ENCODE peak calls at places on chromosomes 5 and 9, in seven cellular contexts. D is SK-N-SH, F is HepG2, N is PC-3, Z is fibroblast of lung, C is K562, R is IMR-90. B is an unnamed sample.

GRCh38 chr5:176446884-176447537 is 1.2 kb upstream of the FAF2 start:
- DNase-seq in D (no peak), F (no peak), N (no peak), Z (no peak), C (peak; percentile 46), R (no peak), B (no peak)

GRCh38 chr9:76159288-76159926 is 234.8 kb downstream of the RFK start:
- DNase-seq in D (no peak), F (no peak), N (no peak), Z (no peak), C (no peak), R (no peak), B (no peak)

GRCh38 chr9:105637787-105638395 is 24.4 kb upstream of the TAL2 start:
- DNase-seq in D (no peak), F (no peak), N (no peak), Z (peak; percentile 4), C (no peak), R (peak; percentile 3), B (peak; percentile 10)

GRCh38 chr5:88724201-88724600 is 158.8 kb downstream of the MEF2C start:
- DNase-seq in D (no peak), F (no peak), N (peak; percentile 68), Z (peak; percentile 48), C (no peak), R (peak; percentile 29), B (no peak)

GRCh38 chr5:160925281-160925680 is 73.3 kb upstream of the ATP10B start:
- DNase-seq in D (no peak), F (no peak), N (no peak), Z (no peak), C (no peak), R (no peak), B (no peak)

GRCh38 chr5:101047181-101047580 is 144.1 kb upstream of the ST8SIA4 start:
- DNase-seq in D (no peak), F (no peak), N (no peak), Z (no peak), C (no peak), R (no peak), B (peak; percentile 32)

GRCh38 chr9:19028835-19029451 is 4.1 kb downstream of the SAXO1 start:
- DNase-seq in D (peak; percentile 81), F (peak; percentile 54), N (peak; percentile 69), Z (peak; percentile 83), C (peak; percentile 68), R (peak; percentile 75), B (peak; percentile 42)

GRCh38 chr9:16223074-16223871 is 647.2 kb downstream of the BNC2 start:
- DNase-seq in D (no peak), F (no peak), N (peak; percentile 77), Z (peak; percentile 51), C (no peak), R (no peak), B (no peak)

GRCh38 chr5:148011407-148012124 is 52.2 kb upstream of the SPINK5 start:
- DNase-seq in D (no peak), F (no peak), N (peak; percentile 98), Z (peak; percentile 79), C (no peak), R (peak; percentile 9), B (no peak)

GRCh38 chr9:22342489-22343217 is 104.0 kb upstream of the DMRTA1 start:
- DNase-seq in D (no peak), F (peak; percentile 27), N (peak; percentile 88), Z (peak; percentile 32), C (no peak), R (peak; percentile 20), B (no peak)

GRCh38 chr9:26975728-26976707 is 19.8 kb downstream of the IFT74 start:
- DNase-seq in D (peak; percentile 10), F (peak; percentile 32), N (peak; percentile 47), Z (peak; percentile 51), C (peak; percentile 44), R (peak; percentile 46), B (no peak)

GRCh38 chr9:95268681-95269080 is 48.8 kb downstream of the FANCC start:
- DNase-seq in D (peak; percentile 77), F (peak; percentile 69), N (peak; percentile 23), Z (peak; percentile 63), C (peak; percentile 45), R (peak; percentile 41), B (peak; percentile 21)

GRCh38 chr9:127166651-127167524 is 44.5 kb upstream of the ANGPTL2 start:
- DNase-seq in D (no peak), F (no peak), N (peak; percentile 75), Z (peak; percentile 36), C (peak; percentile 67), R (peak; percentile 36), B (peak; percentile 62)

GRCh38 chr9:127557466-127557869 is 54.6 kb upstream of the STXBP1 start:
- DNase-seq in D (peak; percentile 91), F (no peak), N (peak; percentile 56), Z (peak; percentile 82), C (no peak), R (no peak), B (no peak)

GRCh38 chr5:172452398-172453205 is 1.7 kb downstream of the SH3PXD2B start:
- DNase-seq in D (peak; percentile 42), F (no peak), N (peak; percentile 22), Z (peak; percentile 68), C (no peak), R (peak; percentile 72), B (no peak)

GRCh38 chr5:117235814-117236213 is 661.2 kb upstream of the SEMA6A start:
- DNase-seq in D (no peak), F (no peak), N (no peak), Z (no peak), C (no peak), R (no peak), B (no peak)

GRCh38 chr5:385321-385720 is 57.7 kb upstream of the EXOC3 start:
- DNase-seq in D (no peak), F (no peak), N (no peak), Z (no peak), C (no peak), R (no peak), B (no peak)

GRCh38 chr9:135189497-135189896 is 102.0 kb downstream of the OLFM1 start:
- DNase-seq in D (no peak), F (no peak), N (no peak), Z (no peak), C (no peak), R (no peak), B (no peak)

GRCh38 chr5:33067291-33067690 is 356.2 kb downstream of the NPR3 start:
- DNase-seq in D (no peak), F (no peak), N (no peak), Z (no peak), C (no peak), R (no peak), B (no peak)

GRCh38 chr5:27463446-27464149 is 425.2 kb upstream of the CDH9 start:
- DNase-seq in D (no peak), F (no peak), N (no peak), Z (no peak), C (no peak), R (no peak), B (no peak)

GRCh38 chr9:76789850-76790249 is 25.6 kb downstream of the PCA3 start:
- DNase-seq in D (no peak), F (no peak), N (no peak), Z (no peak), C (no peak), R (no peak), B (no peak)

GRCh38 chr5:141756196-141756595 is 74.2 kb upstream of the ARAP3 start:
- DNase-seq in D (no peak), F (no peak), N (no peak), Z (no peak), C (no peak), R (no peak), B (no peak)
- H3K9ac ChIP-seq in D (no peak overlapping the region), F (no peak overlapping the region), N (no peak overlapping the region), Z (no peak overlapping the region), C (no peak overlapping the region), R (no peak overlapping the region), B (no peak overlapping the region)

DNA sequence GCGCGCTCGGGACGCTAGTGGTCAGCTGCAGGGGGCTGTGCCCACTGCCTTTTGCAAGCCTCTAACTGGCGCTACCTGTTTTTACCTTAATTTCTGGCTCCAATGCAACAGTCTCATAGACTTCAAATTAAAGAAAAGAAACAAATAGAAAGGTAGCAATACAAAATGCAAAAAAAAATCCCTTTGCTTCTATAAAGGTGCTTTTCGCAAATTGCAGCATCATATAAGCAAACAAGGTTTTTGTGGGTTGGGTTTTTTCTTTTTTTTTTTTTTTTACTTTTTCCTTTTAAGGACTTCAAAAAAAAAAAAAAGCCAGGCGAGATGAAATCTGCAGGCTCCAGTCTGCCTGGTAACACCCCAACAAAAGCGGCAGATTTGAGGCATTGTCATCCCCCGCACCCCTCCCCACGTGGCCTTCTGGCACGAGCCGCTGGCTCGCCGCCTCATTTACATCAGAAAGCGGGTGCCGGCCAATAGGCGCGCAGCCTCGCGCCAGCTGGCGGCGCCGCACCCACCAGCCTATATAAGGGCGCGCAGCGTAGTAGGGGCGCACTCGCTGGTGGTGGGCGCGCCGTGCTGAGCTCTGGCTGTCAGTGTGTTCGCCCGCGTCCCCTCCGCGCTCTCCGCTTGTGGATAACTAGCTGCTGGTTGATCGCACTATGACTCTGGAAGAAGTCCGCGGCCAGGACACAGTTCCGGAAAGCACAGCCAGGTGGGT is at the start of gene GADD45G:
- DNase-seq in D (peak; percentile 92), F (no peak), N (peak; percentile 32), Z (peak; percentile 81), C (peak; percentile 70), R (peak; percentile 61), B (peak; percentile 87)
- H3K4me2 ChIP-seq in D (peak within 1 kb of the TSS; percentile 91), F (peak within 1 kb of the TSS; percentile 51), N (peak within 1 kb of the TSS; percentile 93), Z (peak within 1 kb of the TSS; percentile 86), C (peak within 1 kb of the TSS; percentile 68), R (peak within 1 kb of the TSS; percentile 94), B (peak within 1 kb of the TSS; percentile 100)

GRCh38 chr9:124858330-124859046 is 3.3 kb downstream of the RPL35 start:
- DNase-seq in D (no peak), F (no peak), N (no peak), Z (no peak), C (no peak), R (no peak), B (no peak)
- TF ChIP-seq CTCF in D (peak; percentile 13), F (no peak), N (peak; percentile 15), Z (no peak), C (peak; percentile 15), R (no peak), B (no peak)

DNA sequence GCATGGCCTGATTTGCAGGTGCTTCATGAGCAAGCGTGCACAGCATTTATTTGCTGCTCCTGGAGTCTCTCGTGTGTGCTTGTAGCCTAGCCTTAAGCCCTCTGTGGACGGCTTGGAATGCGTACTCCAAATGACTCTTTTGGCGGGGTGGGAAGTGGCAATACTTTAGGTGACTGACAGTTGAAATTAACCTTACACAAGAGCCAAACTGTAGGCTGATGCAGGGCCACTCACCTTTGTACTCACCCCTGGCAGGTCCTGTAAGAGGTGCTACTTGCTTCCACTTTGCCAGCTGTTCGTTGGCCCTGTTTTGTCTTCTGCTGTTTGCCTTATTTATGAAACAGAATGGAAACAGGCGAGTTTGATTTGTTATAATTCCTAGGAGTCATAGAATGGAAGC is 22.9 kb downstream of the TENT4A start:
- DNase-seq in D (no peak), F (no peak), N (no peak), Z (no peak), C (no peak), R (no peak), B (no peak)
- H3K9ac ChIP-seq in D (no peak overlapping the region), F (no peak overlapping the region), N (no peak overlapping the region), Z (no peak overlapping the region), C (no peak overlapping the region), R (no peak overlapping the region), B (no peak overlapping the region)

B was measured in MM.1S.